ENCODE peak calls at places on chromosome 3, in four cellular contexts. One of them, this sample, is unnamed.

GRCh38 chr3:108437439-108437838 is 73.0 kb downstream of the MYH15 start:
- DNase-seq in astrocyte of the cerebellum: no peak
- DNase-seq in GM23338: no peak
- DNase-seq in lower leg skin: no peak
- DNase-seq in this sample: no peak

GRCh38 chr3:168212664-168213255 is 117.0 kb upstream of the GOLIM4 start:
- DNase-seq in astrocyte of the cerebellum: no peak
- DNase-seq in GM23338: no peak
- DNase-seq in lower leg skin: no peak
- DNase-seq in this sample: no peak

GRCh38 chr3:131503328-131503650 is 518 bp upstream of the MRPL3 start:
- DNase-seq in astrocyte of the cerebellum: no peak
- DNase-seq in GM23338: peak
- DNase-seq in lower leg skin: no peak
- DNase-seq in this sample: peak

GRCh38 chr3:38454179-38454883 is 641 bp downstream of the ACVR2B start:
- DNase-seq in astrocyte of the cerebellum: no peak
- DNase-seq in GM23338: peak
- DNase-seq in lower leg skin: peak
- DNase-seq in this sample: no peak

GRCh38 chr3:125375950-125376679 is 990 bp upstream of the ZNF148 start:
- DNase-seq in astrocyte of the cerebellum: no peak
- DNase-seq in GM23338: no peak
- DNase-seq in lower leg skin: no peak
- DNase-seq in this sample: no peak

GRCh38 chr3:64342940-64343691 is 117.8 kb upstream of the PRICKLE2 start:
- DNase-seq in astrocyte of the cerebellum: no peak
- DNase-seq in GM23338: peak
- DNase-seq in lower leg skin: no peak
- DNase-seq in this sample: peak

GRCh38 chr3:45333549-45333948 is 54.8 kb upstream of the LARS2 start:
- DNase-seq in astrocyte of the cerebellum: peak
- DNase-seq in GM23338: no peak
- DNase-seq in lower leg skin: no peak
- DNase-seq in this sample: no peak

GRCh38 chr3:24222165-24222805 is 272.4 kb downstream of the THRB start:
- DNase-seq in astrocyte of the cerebellum: no peak
- DNase-seq in GM23338: no peak
- DNase-seq in lower leg skin: no peak
- DNase-seq in this sample: no peak

GRCh38 chr3:81277853-81278252 is 483.6 kb downstream of the GBE1 start:
- DNase-seq in astrocyte of the cerebellum: peak
- DNase-seq in GM23338: no peak
- DNase-seq in lower leg skin: no peak
- DNase-seq in this sample: no peak

GRCh38 chr3:14688525-14688924 is 13.6 kb downstream of the C3orf20 start:
- DNase-seq in astrocyte of the cerebellum: no peak
- DNase-seq in GM23338: no peak
- DNase-seq in lower leg skin: no peak
- DNase-seq in this sample: no peak

GRCh38 chr3:34034840-34035239 is 236.4 kb downstream of the PDCD6IP start:
- DNase-seq in astrocyte of the cerebellum: no peak
- DNase-seq in GM23338: no peak
- DNase-seq in lower leg skin: no peak
- DNase-seq in this sample: no peak

GRCh38 chr3:113601240-113601639 is 68.9 kb downstream of the SIDT1 start:
- DNase-seq in astrocyte of the cerebellum: no peak
- DNase-seq in GM23338: no peak
- DNase-seq in lower leg skin: no peak
- DNase-seq in this sample: no peak

GRCh38 chr3:133136114-133137041 is 98.2 kb downstream of the TMEM108 start:
- DNase-seq in astrocyte of the cerebellum: no peak
- DNase-seq in GM23338: no peak
- DNase-seq in lower leg skin: no peak
- DNase-seq in this sample: no peak

GRCh38 chr3:6860911-6861330 is at the start of gene GRM7:
- DNase-seq in astrocyte of the cerebellum: peak
- DNase-seq in GM23338: no peak
- DNase-seq in lower leg skin: no peak
- DNase-seq in this sample: no peak

GRCh38 chr3:127428344-127429001 is 140.6 kb upstream of the PRR20G start:
- DNase-seq in astrocyte of the cerebellum: no peak
- DNase-seq in GM23338: no peak
- DNase-seq in lower leg skin: peak
- DNase-seq in this sample: no peak

GRCh38 chr3:61996351-61996750 is 377.0 kb downstream of the FEZF2 start:
- DNase-seq in astrocyte of the cerebellum: no peak
- DNase-seq in GM23338: no peak
- DNase-seq in lower leg skin: no peak
- DNase-seq in this sample: no peak

GRCh38 chr3:30605706-30606300 is 598 bp upstream of the TGFBR2 start:
- DNase-seq in astrocyte of the cerebellum: no peak
- DNase-seq in GM23338: no peak
- DNase-seq in lower leg skin: no peak
- DNase-seq in this sample: no peak

GRCh38 chr3:52650437-52650836 is 35.3 kb downstream of the PBRM1 start:
- DNase-seq in astrocyte of the cerebellum: no peak
- DNase-seq in GM23338: no peak
- DNase-seq in lower leg skin: no peak
- DNase-seq in this sample: no peak

GRCh38 chr3:134279466-134279865 is 28.8 kb upstream of the RYK start:
- DNase-seq in astrocyte of the cerebellum: no peak
- DNase-seq in GM23338: no peak
- DNase-seq in lower leg skin: no peak
- DNase-seq in this sample: no peak

DNA sequence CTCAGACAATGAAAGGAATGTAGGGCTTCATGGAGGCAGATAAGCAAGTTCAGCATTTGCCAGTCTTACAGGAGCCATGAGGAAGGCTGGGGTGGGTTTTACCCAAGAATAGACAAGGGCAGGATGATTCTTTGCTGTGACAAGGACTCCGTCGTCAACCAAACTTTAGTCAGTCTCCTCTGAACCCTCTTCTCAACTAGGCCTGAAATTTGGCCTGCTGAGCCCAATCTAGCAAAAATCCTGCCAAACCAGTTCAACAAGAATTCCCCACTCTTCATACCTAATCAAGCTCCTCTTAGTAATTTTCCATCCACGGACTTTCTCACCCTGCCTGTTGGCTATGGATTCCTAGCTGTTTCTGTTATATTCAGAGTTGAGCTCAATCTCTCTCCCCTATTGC is 280.5 kb downstream of the TBL1XR1 start:
- DNase-seq in astrocyte of the cerebellum: no peak
- DNase-seq in GM23338: peak
- DNase-seq in lower leg skin: no peak
- DNase-seq in this sample: no peak
- H3K4me3 ChIP-seq in astrocyte of the cerebellum: no peak
- H3K4me3 ChIP-seq in GM23338: peak
- H3K4me3 ChIP-seq in lower leg skin: no peak
- H3K4me3 ChIP-seq in this sample: no peak

DNA sequence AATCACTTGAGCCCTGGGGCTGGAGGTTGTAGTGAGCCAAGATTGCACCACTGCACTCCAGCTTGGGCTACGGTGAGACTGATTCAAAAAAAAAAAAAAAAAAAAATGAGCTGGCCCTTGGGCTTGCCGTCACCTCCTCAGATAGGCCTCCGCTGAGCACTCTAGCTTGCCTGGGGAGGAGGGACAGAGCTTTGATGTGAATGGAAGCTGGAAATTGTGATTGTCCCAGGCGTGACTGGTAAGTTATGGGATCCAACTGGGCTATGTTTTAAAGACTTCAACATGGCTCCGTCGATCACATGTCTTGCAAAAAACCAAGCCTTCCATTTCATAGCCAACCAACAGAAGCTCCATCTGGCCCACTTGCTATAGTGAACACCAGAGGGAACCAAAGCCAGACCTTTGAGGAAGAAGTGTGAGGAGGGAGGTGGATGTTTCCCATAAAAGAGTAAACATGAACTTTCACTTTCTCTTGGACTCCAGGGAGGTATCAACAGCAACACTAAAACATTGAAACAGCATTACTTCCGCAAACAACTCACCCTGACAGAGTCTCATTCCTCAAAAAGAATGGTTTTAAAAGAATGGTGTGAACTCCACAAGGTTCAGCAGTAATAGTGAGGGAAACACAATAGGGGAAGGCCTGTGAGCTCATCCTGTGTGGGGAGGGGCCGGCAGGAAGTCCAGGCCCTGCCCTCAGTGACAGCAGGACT is 59.3 kb upstream of the IL12A start:
- DNase-seq in astrocyte of the cerebellum: peak
- DNase-seq in GM23338: peak
- DNase-seq in lower leg skin: no peak
- DNase-seq in this sample: peak
- TF ChIP-seq CTCF in astrocyte of the cerebellum: peak
- TF ChIP-seq CTCF in GM23338: peak
- TF ChIP-seq CTCF in lower leg skin: no peak
- TF ChIP-seq CTCF in this sample: peak

GRCh38 chr3:188416041-188416440 is 262.1 kb downstream of the LPP start:
- DNase-seq in astrocyte of the cerebellum: no peak
- DNase-seq in GM23338: no peak
- DNase-seq in lower leg skin: no peak
- DNase-seq in this sample: no peak

GRCh38 chr3:188421836-188422540 is 268.0 kb downstream of the LPP start:
- DNase-seq in astrocyte of the cerebellum: no peak
- DNase-seq in GM23338: no peak
- DNase-seq in lower leg skin: no peak
- DNase-seq in this sample: no peak

GRCh38 chr3:188417329-188417728 is 263.4 kb downstream of the LPP start:
- DNase-seq in astrocyte of the cerebellum: no peak
- DNase-seq in GM23338: no peak
- DNase-seq in lower leg skin: no peak
- DNase-seq in this sample: no peak

GRCh38 chr3:188421151-188421821 is 267.3 kb downstream of the LPP start:
- DNase-seq in astrocyte of the cerebellum: peak
- DNase-seq in GM23338: no peak
- DNase-seq in lower leg skin: no peak
- DNase-seq in this sample: peak
- H3K4me3 ChIP-seq in astrocyte of the cerebellum: no peak
- H3K4me3 ChIP-seq in GM23338: no peak
- H3K4me3 ChIP-seq in lower leg skin: no peak
- H3K4me3 ChIP-seq in this sample: no peak

DNA sequence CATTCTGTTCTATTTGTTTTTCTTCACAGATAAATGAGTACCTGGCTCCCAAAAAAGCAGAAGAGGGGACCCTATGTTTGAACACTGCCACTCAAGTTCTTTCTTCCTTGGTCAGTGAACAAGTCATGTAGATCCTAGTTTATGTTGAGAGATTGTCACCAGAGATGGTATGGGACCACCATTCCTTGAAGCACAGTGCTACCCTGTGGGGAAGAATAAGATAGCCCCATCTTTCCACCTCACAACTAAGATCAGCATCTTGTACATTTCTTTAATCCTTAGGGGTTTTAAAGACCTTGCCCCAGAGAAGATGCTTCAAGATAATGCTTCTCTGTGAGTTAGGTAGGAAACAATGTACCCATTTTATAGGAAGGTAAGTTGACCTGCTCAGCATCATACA is 233.5 kb upstream of the WNT5A start:
- DNase-seq in astrocyte of the cerebellum: peak
- DNase-seq in GM23338: peak
- DNase-seq in lower leg skin: no peak
- DNase-seq in this sample: no peak
- TF ChIP-seq CTCF in astrocyte of the cerebellum: peak
- TF ChIP-seq CTCF in GM23338: peak
- TF ChIP-seq CTCF in lower leg skin: no peak
- TF ChIP-seq CTCF in this sample: peak

GRCh38 chr3:188158731-188159355 is 4.9 kb downstream of the LPP start:
- DNase-seq in astrocyte of the cerebellum: no peak
- DNase-seq in GM23338: no peak
- DNase-seq in lower leg skin: peak
- DNase-seq in this sample: no peak
- H3K4me3 ChIP-seq in astrocyte of the cerebellum: no peak
- H3K4me3 ChIP-seq in GM23338: no peak
- H3K4me3 ChIP-seq in lower leg skin: no peak
- H3K4me3 ChIP-seq in this sample: no peak

DNA sequence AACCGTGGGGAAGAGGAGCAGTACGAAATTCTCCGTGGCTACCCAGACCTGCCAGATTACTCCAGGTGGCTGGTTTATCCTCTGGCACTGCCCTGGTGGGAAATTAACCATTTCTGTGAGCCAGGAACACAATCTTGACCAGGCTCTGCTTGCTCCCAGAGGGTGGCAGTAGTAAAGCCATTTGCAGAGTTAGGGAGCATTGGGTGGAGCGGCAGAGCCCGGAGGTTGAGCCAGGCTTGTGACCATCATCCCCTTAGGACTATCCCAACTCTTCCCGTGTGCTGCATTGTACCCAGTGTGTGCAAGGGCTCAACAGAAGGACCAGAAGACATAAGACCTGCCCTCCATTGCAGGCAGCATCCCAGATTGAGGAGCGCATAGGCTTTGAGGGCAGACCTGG is 5.3 kb downstream of the KNG1 start:
- DNase-seq in astrocyte of the cerebellum: no peak
- DNase-seq in GM23338: peak
- DNase-seq in lower leg skin: no peak
- DNase-seq in this sample: no peak
- TF ChIP-seq CTCF in astrocyte of the cerebellum: no peak
- TF ChIP-seq CTCF in GM23338: no peak
- TF ChIP-seq CTCF in lower leg skin: no peak
- TF ChIP-seq CTCF in this sample: peak

This sample was measured in HFF-Myc.